ENCODE peak calls at places on chromosomes 11 and 22, in six cellular contexts. R is PC-9, H is left ventricle myocardium inferior, C is MM.1S, O is OCI-LY7, G is Peyer's patch. P is an unnamed sample.

GRCh38 chr11:1453611-1454386 is 32.8 kb downstream of the MOB2 start:
- DNase-seq in R (no peak), H (no peak), C (peak; percentile 39), O (peak; percentile 74), G (no peak), P (no peak)

GRCh38 chr11:43358308-43358669 is 431 bp upstream of the TTC17 start:
- DNase-seq in R (no peak), H (no peak), C (no peak), O (peak; percentile 9), G (no peak), P (peak; percentile 32)

GRCh38 chr11:67355023-67355793 is 1.9 kb upstream of the POLD4 start:
- DNase-seq in R (no peak), H (no peak), C (no peak), O (no peak), G (no peak), P (no peak)

GRCh38 chr22:25747245-25747944 is 5.4 kb downstream of the MYO18B start:
- DNase-seq in R (peak; percentile 88), H (no peak), C (no peak), O (no peak), G (no peak), P (no peak)

GRCh38 chr22:37137903-37138665 is 11.6 kb downstream of the IL2RB start:
- DNase-seq in R (no peak), H (no peak), C (peak; percentile 32), O (no peak), G (no peak), P (no peak)

GRCh38 chr11:931385-931784 is 5.7 kb downstream of the AP2A2 start:
- DNase-seq in R (no peak), H (no peak), C (no peak), O (no peak), G (no peak), P (no peak)

GRCh38 chr11:6646631-6647281 is 8.9 kb downstream of the DCHS1 start:
- DNase-seq in R (no peak), H (peak; percentile 60), C (no peak), O (peak; percentile 73), G (peak; percentile 69), P (peak; percentile 51)

GRCh38 chr11:88813233-88813915 is 252.4 kb downstream of the GRM5 start:
- DNase-seq in R (no peak), H (no peak), C (peak; percentile 22), O (no peak), G (no peak), P (no peak)

GRCh38 chr11:45290586-45290985 is 4.4 kb upstream of the SYT13 start:
- DNase-seq in R (no peak), H (no peak), C (no peak), O (no peak), G (no peak), P (no peak)

GRCh38 chr11:126768702-126769101 is 231.9 kb downstream of the KIRREL3 start:
- DNase-seq in R (no peak), H (no peak), C (no peak), O (no peak), G (no peak), P (no peak)

GRCh38 chr11:80987161-80987560 is 1546.3 kb upstream of the TENM4 start:
- DNase-seq in R (no peak), H (no peak), C (no peak), O (no peak), G (no peak), P (no peak)

GRCh38 chr22:30694171-30694637 is 470 bp upstream of the OSBP2 start:
- DNase-seq in R (peak; percentile 59), H (peak; percentile 40), C (peak; percentile 58), O (no peak), G (peak; percentile 64), P (peak; percentile 24)

GRCh38 chr11:132099692-132100091 is 729.3 kb downstream of the NTM start:
- DNase-seq in R (no peak), H (peak; percentile 22), C (peak; percentile 18), O (peak; percentile 9), G (no peak), P (no peak)

GRCh38 chr11:2301631-2302272 is at the start of the genes C11orf21 and TSPAN32:
- DNase-seq in R (no peak), H (peak; percentile 69), C (no peak), O (peak; percentile 37), G (peak; percentile 82), P (no peak)

GRCh38 chr11:77030834-77031414 is 3.3 kb upstream of the B3GNT6 start:
- DNase-seq in R (no peak), H (no peak), C (no peak), O (no peak), G (no peak), P (no peak)

GRCh38 chr11:121670792-121671275 is 218.1 kb upstream of the SORL1-AS1 start:
- DNase-seq in R (no peak), H (no peak), C (no peak), O (no peak), G (no peak), P (peak; percentile 45)

GRCh38 chr22:30876925-30877553 is 91.5 kb downstream of the MORC2 start:
- DNase-seq in R (no peak), H (peak; percentile 66), C (no peak), O (no peak), G (no peak), P (peak; percentile 57)

GRCh38 chr11:124339671-124340447 is 19.9 kb upstream of the OR8D2 start:
- DNase-seq in R (no peak), H (no peak), C (no peak), O (no peak), G (no peak), P (no peak)

GRCh38 chr22:49298834-49299750 is 528.6 kb downstream of the BRD1 start:
- DNase-seq in R (no peak), H (no peak), C (no peak), O (no peak), G (no peak), P (no peak)

GRCh38 chr11:60905047-60905446 is 1.3 kb downstream of the PRPF19 start:
- DNase-seq in R (no peak), H (no peak), C (no peak), O (no peak), G (no peak), P (no peak)

GRCh38 chr11:105719073-105719846 is 109.4 kb downstream of the GRIA4 start:
- DNase-seq in R (peak; percentile 61), H (no peak), C (no peak), O (no peak), G (no peak), P (peak; percentile 80)

GRCh38 chr11:59142530-59143507 is at the start of gene FAM111A:
- DNase-seq in R (peak; percentile 91), H (peak; percentile 90), C (peak; percentile 88), O (peak; percentile 81), G (peak; percentile 89), P (peak; percentile 95)
- TF ChIP-seq CTCF in R (no peak), H (peak; percentile 37), C (peak; percentile 55), O (peak; percentile 75), G (no peak), P (peak; percentile 68)

GRCh38 chr11:128474036-128474874 is 113.1 kb downstream of the ETS1 start:
- DNase-seq in R (no peak), H (no peak), C (no peak), O (peak; percentile 59), G (no peak), P (no peak)

GRCh38 chr11:128471138-128471661 is 116.2 kb downstream of the ETS1 start:
- DNase-seq in R (no peak), H (no peak), C (peak; percentile 81), O (peak; percentile 96), G (peak; percentile 82), P (no peak)

GRCh38 chr11:128472128-128473110 is 114.9 kb downstream of the ETS1 start:
- DNase-seq in R (no peak), H (no peak), C (peak; percentile 60), O (peak; percentile 61), G (no peak), P (no peak)

GRCh38 chr11:128476031-128476430 is 111.3 kb downstream of the ETS1 start:
- DNase-seq in R (no peak), H (no peak), C (no peak), O (no peak), G (no peak), P (no peak)

GRCh38 chr11:128473631-128474030 is 113.7 kb downstream of the ETS1 start:
- DNase-seq in R (no peak), H (no peak), C (peak; percentile 22), O (peak; percentile 90), G (peak; percentile 73), P (no peak)
- H3K36me3 ChIP-seq in R (no peaks in the 10 kb centered on the region), H (peaks cover 59% of the 10 kb centered on the region), C (peaks cover 5% of the 10 kb centered on the region), O (peaks cover 88% of the 10 kb centered on the region), G (no peaks in the 10 kb centered on the region), P (no peaks in the 10 kb centered on the region)

GRCh38 chr22:19646383-19646782 is 67.9 kb upstream of the SEPTIN5 start:
- DNase-seq in R (no peak), H (no peak), C (no peak), O (no peak), G (no peak), P (no peak)

GRCh38 chr22:19643448-19644313 is 70.6 kb upstream of the SEPTIN5 start:
- DNase-seq in R (no peak), H (no peak), C (no peak), O (no peak), G (no peak), P (no peak)

GRCh38 chr22:19644314-19645223 is 69.7 kb upstream of the SEPTIN5 start:
- DNase-seq in R (no peak), H (no peak), C (no peak), O (no peak), G (no peak), P (no peak)

GRCh38 chr22:19645905-19646304 is 68.4 kb upstream of the SEPTIN5 start:
- DNase-seq in R (no peak), H (no peak), C (no peak), O (no peak), G (no peak), P (no peak)

DNA sequence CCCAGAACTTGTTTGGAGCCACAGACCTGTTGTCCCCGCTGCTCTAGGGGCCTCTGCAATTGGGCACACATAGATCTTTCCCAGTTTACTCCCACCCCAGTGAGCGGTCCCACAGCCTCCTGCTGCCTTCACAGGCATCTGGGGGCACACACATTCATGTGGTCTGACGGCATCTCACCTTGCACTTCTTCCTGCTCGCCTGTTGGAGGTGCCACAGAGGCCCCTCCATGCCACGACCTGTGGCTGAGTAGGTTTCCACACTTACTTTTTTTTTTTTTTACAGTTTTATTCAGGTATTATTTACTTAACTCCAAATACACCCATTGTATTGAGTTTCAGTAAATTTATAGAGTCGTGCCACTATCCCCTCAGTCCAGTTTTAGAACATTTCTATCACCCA is 68.9 kb upstream of the SEPTIN5 start:
- DNase-seq in R (no peak), H (no peak), C (no peak), O (no peak), G (no peak), P (no peak)
- TF ChIP-seq CTCF in R (no peak), H (no peak), C (no peak), O (peak; percentile 45), G (no peak), P (peak; percentile 17)

GRCh38 chr11:117201516-117201866 is 2.3 kb downstream of the TAGLN start:
- DNase-seq in R (no peak), H (no peak), C (no peak), O (no peak), G (no peak), P (no peak)

GRCh38 chr11:117199916-117200812 is 994 bp downstream of the TAGLN start:
- DNase-seq in R (no peak), H (no peak), C (no peak), O (no peak), G (no peak), P (no peak)

GRCh38 chr11:117202386-117203068 is 3.4 kb downstream of the TAGLN start:
- DNase-seq in R (no peak), H (no peak), C (no peak), O (no peak), G (no peak), P (no peak)

GRCh38 chr11:117201906-117202305 is 2.7 kb downstream of the TAGLN start:
- DNase-seq in R (no peak), H (no peak), C (no peak), O (no peak), G (no peak), P (no peak)

GRCh38 chr11:117200813-117201515 is 1.8 kb downstream of the TAGLN start:
- DNase-seq in R (no peak), H (no peak), C (no peak), O (no peak), G (no peak), P (no peak)
- H3K36me3 ChIP-seq in R (no peaks in the 10 kb centered on the region), H (peaks cover 29% of the 10 kb centered on the region), C (no peaks in the 10 kb centered on the region), O (peaks cover 18% of the 10 kb centered on the region), G (no peaks in the 10 kb centered on the region), P (peaks cover 6% of the 10 kb centered on the region)